ENCODE peak calls at places on chromosomes 12 and 14, in four cellular contexts. W, A, O and X are unnamed samples.

GRCh38 chr12:121678305-121678704 is 8.9 kb upstream of the MORN3 start:
- DNase-seq in W (no peak), A (no peak), O (no peak), X (no peak)

GRCh38 chr14:58607131-58607531 is 30.6 kb upstream of the DACT1 start:
- DNase-seq in W (no peak), A (no peak), O (no peak), X (no peak)

GRCh38 chr14:58832010-58832409 is 194.2 kb downstream of the DACT1 start:
- DNase-seq in W (no peak), A (no peak), O (peak; percentile 14), X (no peak)

GRCh38 chr12:106054016-106054415 is 84.7 kb downstream of the NUAK1 start:
- DNase-seq in W (no peak), A (no peak), O (no peak), X (no peak)

GRCh38 chr12:59737725-59738463 is 142.1 kb downstream of the SLC16A7 start:
- DNase-seq in W (no peak), A (no peak), O (no peak), X (no peak)

GRCh38 chr12:121893901-121894540 is 5.4 kb downstream of the PSMD9 start:
- DNase-seq in W (no peak), A (no peak), O (no peak), X (no peak)

GRCh38 chr14:65019944-65020566 is 33.4 kb downstream of the FNTB start:
- DNase-seq in W (peak; percentile 78), A (no peak), O (peak; percentile 28), X (peak; percentile 60)

GRCh38 chr14:90616881-90617280 is 199.3 kb downstream of the TTC7B start:
- DNase-seq in W (no peak), A (no peak), O (no peak), X (no peak)

GRCh38 chr12:52501490-52501889 is 8.4 kb upstream of the KRT6A start:
- DNase-seq in W (no peak), A (no peak), O (no peak), X (no peak)

GRCh38 chr12:52508211-52508610 is 12.0 kb downstream of the KRT5 start:
- DNase-seq in W (no peak), A (no peak), O (no peak), X (no peak)

GRCh38 chr12:52506858-52507715 is 13.1 kb downstream of the KRT5 start:
- DNase-seq in W (peak; percentile 27), A (no peak), O (no peak), X (no peak)
- TF ChIP-seq CTCF in W (peak; percentile 41), A (peak; percentile 31), O (peak; percentile 54), X (peak; percentile 45)

GRCh38 chr14:103385153-103385993 is at the start of gene MARK3:
- DNase-seq in W (peak; percentile 97), A (peak; percentile 98), O (peak; percentile 98), X (peak; percentile 99)
- TF ChIP-seq CTCF in W (peak; percentile 8), A (no peak), O (peak; percentile 17), X (no peak)

DNA sequence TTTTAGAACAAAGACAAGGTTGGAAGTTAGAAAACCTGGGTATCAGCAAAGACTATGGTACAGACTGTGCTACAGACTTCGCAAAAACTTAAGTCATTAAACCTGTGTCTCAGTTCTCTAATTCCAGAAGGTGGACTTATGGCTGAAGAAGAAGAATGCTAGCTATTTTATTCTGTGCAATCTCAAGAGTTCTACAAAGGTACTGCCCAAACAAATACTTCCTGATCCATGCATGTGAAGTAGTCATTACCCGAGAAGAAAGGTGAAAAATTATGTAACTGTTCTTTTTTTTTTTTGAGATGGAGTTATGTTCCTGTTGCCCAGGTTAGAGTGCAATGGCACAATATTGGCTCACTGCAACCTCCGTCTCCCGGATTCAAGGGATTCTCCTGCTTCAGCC is 45.5 kb upstream of the SLC2A3 start:
- DNase-seq in W (no peak), A (no peak), O (no peak), X (no peak)
- TF ChIP-seq CTCF in W (no peak), A (no peak), O (no peak), X (no peak)

DNA sequence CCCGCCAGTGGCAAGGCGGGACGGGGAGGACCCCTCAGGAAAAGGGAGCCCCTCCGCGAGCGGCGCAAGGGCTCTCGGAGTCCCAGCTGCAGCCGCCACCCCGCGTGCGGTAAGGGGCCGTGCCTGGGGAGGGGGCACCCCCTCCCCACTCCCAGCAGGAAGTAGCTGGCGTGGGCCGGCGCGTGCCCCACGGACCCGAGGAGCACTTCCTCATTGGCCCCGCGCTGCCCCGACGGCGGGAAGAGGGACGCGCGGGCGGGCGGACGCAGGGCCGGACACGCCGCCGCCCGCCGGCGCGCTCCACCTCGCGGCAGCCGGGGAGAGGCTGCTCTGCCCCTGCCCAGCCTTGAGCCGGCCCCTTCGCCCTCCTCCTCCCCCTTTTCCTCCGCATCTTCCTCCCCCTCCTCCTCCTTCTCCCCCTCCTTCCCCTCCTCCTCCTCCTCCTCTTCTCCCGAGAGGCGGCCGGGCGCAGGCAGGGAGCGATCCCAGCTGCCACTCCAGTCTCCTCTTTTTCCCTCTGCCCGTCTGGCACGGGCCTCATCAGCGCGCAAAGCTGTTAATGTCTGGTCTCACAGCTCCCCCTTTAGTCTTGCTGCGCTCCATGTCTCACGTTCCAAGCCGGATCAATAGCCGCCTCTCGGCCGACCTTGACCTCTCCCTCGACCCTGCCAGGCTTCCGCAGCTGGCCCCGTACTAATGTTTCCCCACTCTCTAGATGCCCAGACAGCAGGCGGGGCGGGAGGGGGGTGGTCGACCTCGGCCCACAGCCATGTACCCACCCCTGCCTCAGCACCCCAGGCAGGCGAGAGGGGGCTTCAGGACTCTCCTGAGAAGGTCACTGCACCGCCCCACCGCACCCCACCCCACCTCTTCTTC is 2.6 kb upstream of the BCL11B start:
- DNase-seq in W (peak; percentile 45), A (peak; percentile 93), O (peak; percentile 75), X (peak; percentile 62)
- TF ChIP-seq CTCF in W (peak; percentile 4), A (no peak), O (peak; percentile 23), X (peak; percentile 24)

GRCh38 chr12:51219345-51219744 is 1.5 kb upstream of the POU6F1 start:
- DNase-seq in W (no peak), A (no peak), O (no peak), X (no peak)

GRCh38 chr12:51218607-51219161 is 822 bp upstream of the POU6F1 start:
- DNase-seq in W (peak; percentile 9), A (peak; percentile 36), O (no peak), X (no peak)

GRCh38 chr12:51217133-51217967 is 512 bp downstream of the POU6F1 start:
- DNase-seq in W (peak; percentile 65), A (peak; percentile 70), O (peak; percentile 72), X (peak; percentile 81)

GRCh38 chr12:51216652-51217051 is 1.2 kb downstream of the POU6F1 start:
- DNase-seq in W (no peak), A (no peak), O (no peak), X (no peak)

DNA sequence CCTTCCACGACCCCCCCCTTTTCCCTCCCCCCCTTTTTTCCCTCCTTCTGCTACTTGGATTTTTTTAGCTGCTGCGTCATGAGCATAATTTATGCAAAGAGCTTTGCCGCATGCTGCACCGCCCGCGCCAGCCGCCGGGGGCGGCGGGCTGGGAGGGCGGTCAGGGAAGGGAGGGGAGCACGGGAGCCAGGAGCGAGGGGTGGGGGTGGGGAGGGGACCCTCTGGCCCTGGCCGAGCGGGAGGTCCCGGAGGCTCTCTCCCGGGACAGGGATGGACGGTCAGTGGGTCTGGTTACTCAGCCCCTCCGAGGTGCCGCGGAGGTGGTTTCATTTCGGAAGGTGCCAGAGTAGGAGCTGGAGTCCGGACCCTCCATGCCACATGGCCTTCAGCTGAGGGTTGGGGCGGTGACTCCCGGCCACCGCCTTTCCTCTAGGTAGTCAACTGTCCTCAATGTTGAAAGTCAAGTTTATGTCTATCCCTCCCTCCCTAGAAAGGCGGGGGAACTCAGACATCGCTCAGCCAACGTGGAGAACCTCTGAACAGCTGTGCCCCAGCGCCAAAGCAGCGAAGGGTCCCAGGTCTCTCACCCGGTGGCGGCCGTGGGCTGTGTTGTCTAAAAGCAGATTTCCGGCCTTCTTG is at the start of gene POU6F1:
- DNase-seq in W (peak; percentile 84), A (peak; percentile 74), O (peak; percentile 74), X (peak; percentile 86)
- TF ChIP-seq CTCF in W (peak; percentile 61), A (peak; percentile 34), O (peak; percentile 70), X (peak; percentile 19)

DNA sequence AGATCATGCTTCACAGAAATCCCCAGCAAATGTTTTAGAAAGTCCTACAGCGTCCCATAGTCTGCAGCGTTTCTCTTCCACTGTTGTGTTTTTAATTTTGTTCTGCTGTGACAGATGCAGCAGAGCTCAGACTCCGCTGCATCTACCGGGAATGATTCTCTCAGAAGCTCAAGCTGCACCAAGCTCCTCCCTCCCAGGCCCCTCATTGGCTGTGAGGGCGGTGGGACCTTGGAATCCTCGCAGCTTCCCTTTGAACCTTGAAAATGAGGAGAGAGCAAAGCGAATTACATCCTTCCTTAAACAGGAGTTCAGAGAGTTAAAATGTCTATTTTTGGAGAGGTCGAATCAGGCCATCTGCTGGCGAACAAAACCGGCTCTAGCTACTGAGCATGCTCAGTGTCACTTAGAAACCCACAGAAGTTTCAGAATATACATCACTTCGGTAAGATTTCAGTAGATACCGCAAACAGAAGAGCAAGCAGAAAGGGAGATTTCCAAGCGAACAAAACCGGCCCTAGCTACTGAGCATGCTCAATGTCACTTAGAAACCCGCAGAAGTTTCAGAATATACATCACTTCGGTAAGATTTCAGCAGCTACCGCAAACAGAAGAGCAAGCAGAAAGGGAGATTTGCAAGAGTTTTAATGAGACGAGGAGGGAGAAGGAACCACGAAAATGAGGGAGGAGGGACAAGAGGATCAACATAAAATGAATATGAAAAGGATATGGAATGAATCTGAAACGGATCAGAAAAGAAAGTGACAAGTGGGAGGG is at the start of gene ABCD2:
- DNase-seq in W (peak; percentile 97), A (peak; percentile 67), O (peak; percentile 55), X (peak; percentile 58)
- TF ChIP-seq CTCF in W (no peak), A (no peak), O (no peak), X (peak; percentile 1)

DNA sequence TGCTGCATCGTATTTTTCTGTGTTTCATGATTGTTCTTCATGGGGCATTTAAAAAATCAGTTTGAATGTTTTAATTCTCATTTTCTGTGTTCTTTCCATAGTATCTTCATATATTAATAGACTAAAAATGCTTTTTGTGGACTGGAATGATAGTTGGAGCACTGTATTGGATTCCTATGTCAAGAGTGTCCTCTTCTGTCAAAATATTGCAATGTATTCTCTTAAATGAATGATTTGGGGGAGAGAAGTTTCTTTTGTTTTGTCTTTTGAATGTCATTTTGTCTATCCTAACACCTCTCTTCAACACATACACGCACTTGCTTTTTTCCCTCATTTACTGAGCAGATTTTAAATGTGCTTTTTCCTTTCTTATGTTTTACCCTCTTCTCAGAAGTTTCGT is 4.7 kb upstream of the EIF2S3B start:
- DNase-seq in W (peak; percentile 8), A (no peak), O (no peak), X (no peak)
- TF ChIP-seq CTCF in W (peak; percentile 9), A (no peak), O (no peak), X (no peak)

DNA sequence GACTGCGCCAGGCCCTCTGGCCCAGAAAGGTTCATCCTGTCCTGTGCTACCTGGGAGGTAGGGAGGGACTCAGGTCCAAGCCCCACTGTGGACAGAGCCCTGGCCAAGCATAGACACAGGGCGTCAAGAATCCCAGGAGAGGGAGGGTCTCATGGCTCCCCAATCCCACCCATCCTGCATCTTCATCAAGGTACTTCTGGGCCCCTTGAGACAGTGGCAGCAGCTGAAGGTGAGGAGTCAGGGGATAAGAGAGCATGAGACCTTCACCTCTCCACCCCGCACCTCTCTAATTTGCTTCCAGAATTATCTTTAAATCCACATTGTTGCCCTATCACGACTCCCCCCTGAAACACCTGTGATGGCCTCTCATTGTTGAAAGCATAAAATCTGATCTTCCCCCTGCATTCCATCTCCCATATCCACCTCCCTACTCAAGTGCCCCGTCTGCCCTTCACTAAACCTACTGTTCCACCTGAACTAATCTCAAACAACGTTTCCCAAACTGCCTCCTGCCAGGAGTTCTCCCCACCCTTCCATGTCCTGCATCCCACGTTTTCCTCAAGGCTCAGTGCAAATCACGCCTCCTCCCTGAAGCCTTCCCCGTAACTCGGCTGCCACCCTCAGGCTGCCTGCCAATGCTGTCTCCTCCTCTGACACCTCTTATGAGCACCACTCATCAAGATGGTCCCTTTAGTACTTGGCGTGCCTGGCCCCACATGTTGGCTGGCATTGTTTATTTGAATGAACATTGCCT is 27.1 kb downstream of the KRT18 start:
- DNase-seq in W (no peak), A (peak; percentile 63), O (peak; percentile 67), X (no peak)
- TF ChIP-seq CTCF in W (no peak), A (no peak), O (peak; percentile 46), X (no peak)